ENCODE peak calls at places on chromosomes 7 and 10, in four cellular contexts. D, B, Y and P are unnamed samples.

GRCh38 chr10:116849271-116850057 is at the start of gene ENO4:
- DNase-seq in B (peak; percentile 59), D (peak; percentile 94), Y (peak; percentile 37), P (peak; percentile 18)

GRCh38 chr10:114631678-114632417 is 26.2 kb downstream of the ABLIM1 start:
- DNase-seq in B (peak; percentile 19), Y (no peak), D (peak; percentile 55), P (peak; percentile 53)

GRCh38 chr10:13352519-13352918 is 4.4 kb upstream of the SEPHS1 start:
- DNase-seq in Y (no peak), D (peak; percentile 68), B (no peak), P (no peak)

GRCh38 chr7:80699030-80699638 is 60.7 kb downstream of the CD36 start:
- DNase-seq in Y (peak; percentile 50), D (no peak), B (no peak), P (no peak)

GRCh38 chr10:83760142-83760541 is 379.2 kb upstream of the GHITM start:
- DNase-seq in Y (no peak), B (no peak), D (no peak), P (no peak)

GRCh38 chr10:113045155-113046055 is 95.4 kb downstream of the TCF7L2 start:
- DNase-seq in Y (peak; percentile 86), D (no peak), B (no peak), P (no peak)

GRCh38 chr10:24920907-24921881 is 31.2 kb downstream of the PRTFDC1 start:
- DNase-seq in Y (peak; percentile 95), B (peak; percentile 74), D (peak; percentile 31), P (peak; percentile 65)

GRCh38 chr7:24378871-24379608 is 95.0 kb downstream of the NPY start:
- DNase-seq in Y (peak; percentile 91), D (no peak), B (no peak), P (no peak)

GRCh38 chr10:14750900-14751575 is 23.7 kb downstream of the FAM107B start:
- DNase-seq in Y (no peak), D (no peak), B (no peak), P (no peak)

GRCh38 chr7:158858592-158859503 is 2.5 kb downstream of the DYNC2I1 start:
- DNase-seq in D (peak; percentile 65), B (no peak), Y (no peak), P (no peak)

GRCh38 chr10:75651452-75651851 is 220.0 kb downstream of the LRMDA start:
- DNase-seq in B (no peak), Y (no peak), D (peak; percentile 35), P (no peak)

GRCh38 chr7:52017802-52018679 is 701.4 kb upstream of the COBL start:
- DNase-seq in D (peak; percentile 82), Y (peak; percentile 52), B (no peak), P (peak; percentile 4)

GRCh38 chr10:109633846-109634245 is 289.5 kb downstream of the XPNPEP1 start:
- DNase-seq in D (no peak), B (no peak), Y (no peak), P (no peak)

GRCh38 chr10:46234026-46234425 is 52.8 kb upstream of the ANTXRL start:
- DNase-seq in Y (no peak), B (no peak), D (peak; percentile 21), P (no peak)